ENCODE peak calls at places on chromosomes 11 and 22, in six cellular contexts. S is fibroblast of the aortic adventitia; L is activated CD8-positive, alpha-beta T cell treated with anti-CD3 and anti-CD28 coated beads for 36 hours; N is epithelial cell of esophagus; B is right atrium auricular region; Y is memory B cell. F is an unnamed sample.

GRCh38 chr11:83569134-83569805 is 283.1 kb upstream of the CCDC90B start:
- DNase-seq in N (no peak), B (no peak), S (no peak), Y (no peak), L (no peak), F (no peak)

GRCh38 chr22:20111045-20111688 is 4.7 kb upstream of the RANBP1 start:
- DNase-seq in N (peak), L (peak), S (no peak), B (no peak), Y (no peak), F (peak)

GRCh38 chr11:10488581-10489443 is 33.7 kb downstream of the AMPD3 start:
- DNase-seq in B (peak), N (peak), S (no peak), Y (peak), L (peak), F (no peak)

GRCh38 chr22:48331266-48331665 is 1496.4 kb downstream of the BRD1 start:
- DNase-seq in L (no peak), S (no peak), N (no peak), Y (no peak), B (no peak), F (no peak)

GRCh38 chr11:64591257-64592233 is 525 bp downstream of the SLC22A12 start:
- DNase-seq in S (no peak), B (no peak), L (no peak), N (no peak), Y (no peak), F (no peak)

GRCh38 chr11:96105197-96105895 is 181.4 kb upstream of the MTMR2 start:
- DNase-seq in N (no peak), S (peak), B (no peak), L (no peak), Y (no peak), F (peak)

GRCh38 chr11:123588117-123588815 is 66.2 kb downstream of the SCN3B start:
- DNase-seq in L (no peak), N (no peak), B (no peak), Y (no peak), S (no peak), F (no peak)

GRCh38 chr11:61541568-61541967 is 33.0 kb downstream of the LRRC10B start:
- DNase-seq in L (no peak), N (no peak), B (no peak), S (peak), Y (no peak), F (no peak)

F was measured in A673.